ENCODE peak calls at places on chromosomes 4 and X, in nine cellular contexts. W is KG1, J is left cardiac atrium, I is pons, Q is HuH-7, B is GDM1, N is MM.1S, S is cardiac fibroblast, G is psoas muscle. U is an unnamed sample.

GRCh38 chrX:281166-281999 is at the start of gene PLCXD1:
- DNase-seq in W (no peak), J (peak), I (peak), Q (no peak), B (no peak), N (peak), S (peak), G (no peak), U (no peak)

GRCh38 chr4:48575964-48576363 is 85.9 kb downstream of the ZAR1 start:
- DNase-seq in W (no peak), J (no peak), I (no peak), Q (no peak), B (no peak), N (no peak), S (peak), G (no peak), U (no peak)

GRCh38 chr4:189177130-189177529 is 763.5 kb upstream of the FRG1 start:
- DNase-seq in W (no peak), J (no peak), I (no peak), Q (no peak), B (no peak), N (peak), S (no peak), G (no peak), U (no peak)

GRCh38 chr4:184444215-184444952 is 30.0 kb downstream of the IRF2 start:
- DNase-seq in W (no peak), J (no peak), I (no peak), Q (no peak), B (no peak), N (no peak), S (no peak), G (no peak), U (no peak)

GRCh38 chrX:37825225-37825842 is 22.0 kb downstream of the DYNLT3 start:
- DNase-seq in W (peak), J (peak), I (peak), Q (no peak), B (peak), N (peak), S (peak), G (no peak), U (peak)

GRCh38 chr4:107734120-107734519 is 14.1 kb upstream of the PAPSS1 start:
- DNase-seq in W (no peak), J (no peak), I (no peak), Q (no peak), B (no peak), N (no peak), S (no peak), G (no peak), U (no peak)

GRCh38 chr4:119238068-119238722 is 25.7 kb downstream of the USP53 start:
- DNase-seq in W (no peak), J (no peak), I (no peak), Q (no peak), B (no peak), N (peak), S (peak), G (no peak), U (no peak)

GRCh38 chr4:2040391-2041233 is 18.5 kb upstream of the NAT8L start:
- DNase-seq in W (no peak), J (no peak), I (no peak), Q (no peak), B (no peak), N (no peak), S (no peak), G (no peak), U (no peak)

GRCh38 chr4:83214079-83214478 is 70.5 kb downstream of the COQ2 start:
- DNase-seq in W (no peak), J (no peak), I (no peak), Q (no peak), B (no peak), N (no peak), S (no peak), G (no peak), U (no peak)

GRCh38 chr4:54976682-54977081 is 148.7 kb downstream of the KDR start:
- DNase-seq in W (no peak), J (no peak), I (no peak), Q (peak), B (no peak), N (no peak), S (no peak), G (no peak), U (no peak)

GRCh38 chr4:2255501-2256155 is 6.3 kb downstream of the MXD4 start:
- DNase-seq in W (no peak), J (peak), I (no peak), Q (no peak), B (no peak), N (no peak), S (no peak), G (peak), U (no peak)

GRCh38 chr4:125551451-125551850 is 236.7 kb downstream of the FAT4 start:
- DNase-seq in W (no peak), J (no peak), I (no peak), Q (no peak), B (no peak), N (no peak), S (no peak), G (no peak), U (no peak)

GRCh38 chr4:56049428-56050212 is 100.9 kb downstream of the CEP135 start:
- DNase-seq in W (peak), J (peak), I (no peak), Q (no peak), B (peak), N (peak), S (peak), G (no peak), U (no peak)

GRCh38 chr4:1511441-1512041 is 105.3 kb upstream of the NKX1-1 start:
- DNase-seq in W (no peak), J (peak), I (peak), Q (no peak), B (no peak), N (peak), S (peak), G (peak), U (no peak)

GRCh38 chr4:180675368-180675675 is 1567.9 kb upstream of the TENM3 start:
- DNase-seq in W (no peak), J (no peak), I (no peak), Q (no peak), B (no peak), N (peak), S (no peak), G (no peak), U (no peak)

GRCh38 chrX:48835524-48836329 is at the start of gene PCSK1N:
- DNase-seq in W (no peak), J (no peak), I (no peak), Q (no peak), B (no peak), N (no peak), S (no peak), G (no peak), U (no peak)

GRCh38 chr4:24754586-24754985 is 40.8 kb upstream of the SOD3 start:
- DNase-seq in W (no peak), J (no peak), I (no peak), Q (no peak), B (no peak), N (no peak), S (no peak), G (no peak), U (no peak)

GRCh38 chr4:26050212-26050643 is 136.2 kb downstream of the SMIM20 start:
- DNase-seq in W (no peak), J (peak), I (peak), Q (no peak), B (no peak), N (no peak), S (no peak), G (peak), U (no peak)

GRCh38 chr4:168908859-168909390 is 101.1 kb downstream of the CBR4 start:
- DNase-seq in W (no peak), J (no peak), I (no peak), Q (no peak), B (no peak), N (no peak), S (peak), G (no peak), U (no peak)

GRCh38 chr4:171202908-171203307 is 610.3 kb upstream of the GALNTL6 start:
- DNase-seq in W (no peak), J (no peak), I (no peak), Q (no peak), B (no peak), N (no peak), S (no peak), G (no peak), U (no peak)

GRCh38 chrX:30577362-30577961 is at the start of gene TASL:
- DNase-seq in W (peak), J (no peak), I (peak), Q (no peak), B (peak), N (peak), S (no peak), G (no peak), U (no peak)

GRCh38 chr4:78876568-78877320 is 62.5 kb downstream of the PAQR3 start:
- DNase-seq in W (no peak), J (no peak), I (no peak), Q (no peak), B (no peak), N (no peak), S (peak), G (no peak), U (no peak)

GRCh38 chrX:19589105-19589504 is 73.8 kb upstream of the MAP3K15 start:
- DNase-seq in W (no peak), J (no peak), I (no peak), Q (no peak), B (no peak), N (no peak), S (no peak), G (no peak), U (no peak)

GRCh38 chrX:81195712-81196111 is 6.0 kb downstream of the HMGN5 start:
- DNase-seq in W (no peak), J (peak), I (peak), Q (no peak), B (peak), N (peak), S (peak), G (peak), U (peak)

GRCh38 chr4:108114503-108114902 is 54.2 kb downstream of the LEF1 start:
- DNase-seq in W (no peak), J (no peak), I (no peak), Q (no peak), B (no peak), N (no peak), S (no peak), G (no peak), U (no peak)

GRCh38 chr4:106676173-106676921 is 307.8 kb upstream of the GIMD1 start:
- DNase-seq in W (no peak), J (no peak), I (no peak), Q (no peak), B (no peak), N (no peak), S (peak), G (no peak), U (no peak)

GRCh38 chrX:65679071-65679540 is 11.7 kb downstream of the MSN start:
- DNase-seq in W (no peak), J (no peak), I (no peak), Q (no peak), B (peak), N (no peak), S (peak), G (peak), U (no peak)

GRCh38 chr4:65724973-65725372 is 54.7 kb upstream of the EPHA5 start:
- DNase-seq in W (no peak), J (no peak), I (no peak), Q (no peak), B (no peak), N (no peak), S (no peak), G (no peak), U (no peak)

U was measured in central memory CD8-positive, alpha-beta T cell.